ENCODE peak calls at places on chromosomes 12 and 14, in four cellular contexts. P is activated naive CD4-positive, alpha-beta T cell; S is upper lobe of right lung; F is NCI-H1092. C is an unnamed sample.

GRCh38 chr12:46933947-46934346 is 108.2 kb upstream of the SLC38A4 start:
- DNase-seq in P (no peak), S (no peak), F (no peak), C (peak; percentile 59)

GRCh38 chr14:52013984-52014600 is 24.7 kb downstream of the RTRAF start:
- DNase-seq in P (no peak), S (no peak), F (no peak), C (peak; percentile 67)

GRCh38 chr12:113724703-113725556 is 241.2 kb downstream of the RBM19 start:
- DNase-seq in P (no peak), S (no peak), F (peak; percentile 18), C (no peak)

GRCh38 chr12:14843425-14843887 is at the start of gene ART4:
- DNase-seq in P (no peak), S (no peak), F (no peak), C (peak; percentile 38)

GRCh38 chr12:127998936-127999467 is 268.0 kb upstream of the TMEM132C start:
- DNase-seq in P (no peak), S (no peak), F (no peak), C (no peak)

GRCh38 chr14:80901260-80901659 is 40.3 kb downstream of the CEP128 start:
- DNase-seq in P (no peak), S (no peak), F (no peak), C (no peak)

GRCh38 chr14:23664207-23664885 is 28.2 kb downstream of the DHRS2 start:
- DNase-seq in P (no peak), S (no peak), F (no peak), C (no peak)

GRCh38 chr12:48819986-48820385 is 1.7 kb downstream of the CACNB3 start:
- DNase-seq in P (no peak), S (no peak), F (no peak), C (no peak)

GRCh38 chr12:4303750-4304149 is 17.3 kb upstream of the TIGAR start:
- DNase-seq in P (no peak), S (no peak), F (no peak), C (peak; percentile 83)

GRCh38 chr12:49369723-49370145 is 2.5 kb downstream of the SPATS2 start:
- DNase-seq in P (no peak), S (no peak), F (no peak), C (peak; percentile 61)

GRCh38 chr12:131642101-131642540 is 68.8 kb upstream of the SFSWAP start:
- DNase-seq in P (no peak), S (no peak), F (no peak), C (peak; percentile 58)

GRCh38 chr12:75766263-75767160 is 255.1 kb upstream of the KRR1 start:
- DNase-seq in P (no peak), S (no peak), F (no peak), C (peak; percentile 78)

GRCh38 chr12:24991209-24992049 is 42.5 kb upstream of the BCAT1 start:
- DNase-seq in P (no peak), S (no peak), F (peak; percentile 24), C (peak; percentile 51)

GRCh38 chr12:121186826-121187225 is 23.1 kb upstream of the P2RX4 start:
- DNase-seq in P (no peak), S (no peak), F (no peak), C (no peak)

GRCh38 chr12:129961111-129961510 is 57.3 kb upstream of the TMEM132D start:
- DNase-seq in P (no peak), S (no peak), F (no peak), C (no peak)

GRCh38 chr12:130102266-130102665 is 60.0 kb upstream of the FZD10 start:
- DNase-seq in P (no peak), S (no peak), F (no peak), C (no peak)

GRCh38 chr12:32312049-32312670 is 87.2 kb upstream of the FGD4 start:
- DNase-seq in P (no peak), S (no peak), F (peak; percentile 33), C (peak; percentile 85)

GRCh38 chr12:8773456-8773855 is 49.0 kb upstream of the A2ML1 start:
- DNase-seq in P (no peak), S (no peak), F (no peak), C (no peak)

GRCh38 chr12:50913224-50913623 is 39.1 kb upstream of the HIGD1C start:
- DNase-seq in P (no peak), S (no peak), F (no peak), C (no peak)

GRCh38 chr12:111446631-111447570 is 41.2 kb downstream of the SH2B3 start:
- DNase-seq in P (no peak), S (no peak), F (no peak), C (no peak)

GRCh38 chr14:34051966-34052657 is 101.2 kb upstream of the EGLN3 start:
- DNase-seq in P (no peak), S (no peak), F (no peak), C (no peak)

GRCh38 chr14:100056964-100057817 is 8.0 kb upstream of the EVL start:
- DNase-seq in P (no peak), S (no peak), F (no peak), C (peak; percentile 58)

GRCh38 chr12:85820117-85820516 is 16.1 kb downstream of the RASSF9 start:
- DNase-seq in P (no peak), S (no peak), F (no peak), C (no peak)

GRCh38 chr14:72254202-72254939 is 322.1 kb downstream of the RGS6 start:
- DNase-seq in P (no peak), S (no peak), F (no peak), C (peak; percentile 11)

GRCh38 chr12:80186727-80187217 is 87.4 kb downstream of the OTOGL start:
- DNase-seq in P (no peak), S (no peak), F (peak; percentile 8), C (peak; percentile 95)

GRCh38 chr14:100675664-100676063 is 51.0 kb upstream of the DLK1 start:
- DNase-seq in P (no peak), S (no peak), F (no peak), C (no peak)

C was measured in mesendoderm.